ENCODE peak calls at places on chromosomes 11 and 22, in five cellular contexts. W, M, T, A and Y are unnamed samples.

GRCh38 chr11:103619938-103620337 is 416.5 kb upstream of the DDI1 start:
- DNase-seq in W (no peak), M (no peak), T (no peak), A (no peak), Y (no peak)

GRCh38 chr11:70900540-70900939 is 351.8 kb downstream of the SHANK2 start:
- DNase-seq in W (no peak), M (no peak), T (no peak), A (no peak), Y (no peak)

GRCh38 chr11:10601722-10602281 is 33.3 kb upstream of the LYVE1 start:
- DNase-seq in W (no peak), M (no peak), T (no peak), A (no peak), Y (peak; percentile 28)

GRCh38 chr11:223026-223789 is 12.9 kb downstream of the SIRT3 start:
- DNase-seq in W (no peak), M (peak; percentile 61), T (no peak), A (no peak), Y (no peak)

GRCh38 chr11:92703431-92703830 is 266.0 kb upstream of the MTNR1B start:
- DNase-seq in W (peak; percentile 68), M (no peak), T (no peak), A (no peak), Y (no peak)

GRCh38 chr11:995752-996420 is 40.6 kb downstream of the MUC6 start:
- DNase-seq in W (peak; percentile 20), M (no peak), T (no peak), A (peak; percentile 86), Y (no peak)

GRCh38 chr11:133898031-133898769 is 52.9 kb upstream of the SPATA19 start:
- DNase-seq in W (no peak), M (peak; percentile 59), T (no peak), A (no peak), Y (no peak)

GRCh38 chr11:97865424-97866012 is 1155.2 kb upstream of the CNTN5 start:
- DNase-seq in W (no peak), M (no peak), T (no peak), A (no peak), Y (no peak)

GRCh38 chr11:110147965-110148709 is 54.9 kb downstream of the ZC3H12C start:
- DNase-seq in W (peak; percentile 78), M (no peak), T (no peak), A (no peak), Y (no peak)

GRCh38 chr11:103623933-103624332 is 412.5 kb upstream of the DDI1 start:
- DNase-seq in W (no peak), M (no peak), T (no peak), A (no peak), Y (no peak)

GRCh38 chr11:78248903-78249302 is 60.2 kb downstream of the USP35 start:
- DNase-seq in W (no peak), M (no peak), T (no peak), A (no peak), Y (no peak)

GRCh38 chr22:27128461-27129080 is 471.2 kb downstream of the MIAT start:
- DNase-seq in W (no peak), M (no peak), T (no peak), A (no peak), Y (no peak)

GRCh38 chr11:108967571-108967970 is 302.7 kb downstream of the DDX10 start:
- DNase-seq in W (no peak), M (no peak), T (no peak), A (no peak), Y (no peak)

GRCh38 chr11:61516191-61516590 is 7.6 kb downstream of the LRRC10B start:
- DNase-seq in W (no peak), M (no peak), T (no peak), A (no peak), Y (no peak)

GRCh38 chr11:134564472-134565200 is 152.6 kb upstream of the B3GAT1 start:
- DNase-seq in W (no peak), M (peak; percentile 32), T (no peak), A (no peak), Y (no peak)